ENCODE peak calls at places on chromosome 17, in ten cellular contexts. L, G, V, S, P, A, X, B, F and M are unnamed samples.

GRCh38 chr17:20997711-20998570 is 44.9 kb downstream of the USP22 start:
- DNase-seq in L (peak), G (no peak), V (no peak), S (no peak), P (no peak), A (no peak), X (no peak), B (no peak), F (no peak), M (no peak)

GRCh38 chr17:30312218-30312617 is 20.5 kb upstream of the BLMH start:
- DNase-seq in L (no peak), G (no peak), V (no peak), S (no peak), P (no peak), A (no peak), X (no peak), B (no peak), F (no peak), M (no peak)

GRCh38 chr17:51004249-51004648 is 116.4 kb downstream of the SPAG9 start:
- DNase-seq in L (no peak), G (no peak), V (no peak), S (no peak), P (no peak), A (no peak), X (no peak), B (no peak), F (no peak), M (no peak)

GRCh38 chr17:63035695-63036094 is 69.7 kb downstream of the TANC2 start:
- DNase-seq in L (no peak), G (no peak), V (no peak), S (no peak), P (no peak), A (no peak), X (no peak), B (no peak), F (no peak), M (no peak)

GRCh38 chr17:8799001-8799850 is at the start of gene MFSD6L:
- DNase-seq in L (no peak), G (no peak), V (no peak), S (no peak), P (no peak), A (no peak), X (peak), B (no peak), F (no peak), M (no peak)

GRCh38 chr17:17712268-17712924 is 31.1 kb downstream of the RAI1 start:
- DNase-seq in L (no peak), G (no peak), V (no peak), S (no peak), P (peak), A (no peak), X (no peak), B (no peak), F (peak), M (no peak)

GRCh38 chr17:71338396-71338795 is 782.4 kb upstream of the SOX9 start:
- DNase-seq in L (no peak), G (no peak), V (no peak), S (peak), P (no peak), A (no peak), X (no peak), B (no peak), F (no peak), M (no peak)

GRCh38 chr17:42844271-42844670 is at the start of gene AOC2:
- DNase-seq in L (no peak), G (no peak), V (no peak), S (no peak), P (no peak), A (no peak), X (no peak), B (no peak), F (no peak), M (no peak)

GRCh38 chr17:76026714-76027158 is 370 bp downstream of the EVPL start:
- DNase-seq in L (no peak), G (no peak), V (no peak), S (no peak), P (no peak), A (no peak), X (no peak), B (no peak), F (no peak), M (no peak)

GRCh38 chr17:8123695-8124349 is at the start of gene HES7:
- DNase-seq in L (no peak), G (no peak), V (no peak), S (no peak), P (no peak), A (no peak), X (no peak), B (no peak), F (peak), M (no peak)

GRCh38 chr17:39244600-39245570 is 19.1 kb upstream of the STAC2 start:
- DNase-seq in L (peak), G (peak), V (peak), S (peak), P (peak), A (peak), X (peak), B (peak), F (peak), M (peak)

GRCh38 chr17:64083093-64083492 is 46.9 kb downstream of the ERN1 start:
- DNase-seq in L (no peak), G (no peak), V (no peak), S (no peak), P (no peak), A (no peak), X (no peak), B (no peak), F (no peak), M (no peak)

GRCh38 chr17:68346448-68346847 is 55.2 kb downstream of the ARSG start:
- DNase-seq in L (peak), G (no peak), V (no peak), S (peak), P (no peak), A (peak), X (peak), B (peak), F (peak), M (no peak)

GRCh38 chr17:58755577-58756245 is at the start of gene PPM1E:
- DNase-seq in L (peak), G (no peak), V (peak), S (no peak), P (peak), A (no peak), X (peak), B (peak), F (peak), M (peak)

GRCh38 chr17:80292557-80292956 is 31.9 kb downstream of the RNF213 start:
- DNase-seq in L (peak), G (no peak), V (no peak), S (no peak), P (peak), A (no peak), X (no peak), B (no peak), F (no peak), M (peak)

GRCh38 chr17:70447588-70447987 is 278.3 kb downstream of the KCNJ2 start:
- DNase-seq in L (no peak), G (no peak), V (no peak), S (no peak), P (no peak), A (no peak), X (no peak), B (no peak), F (no peak), M (no peak)

GRCh38 chr17:1323336-1323735 is 43.9 kb downstream of the TRARG1 start:
- DNase-seq in L (no peak), G (no peak), V (peak), S (peak), P (no peak), A (no peak), X (no peak), B (no peak), F (no peak), M (peak)

GRCh38 chr17:71922439-71922838 is 198.4 kb upstream of the SOX9 start:
- DNase-seq in L (no peak), G (no peak), V (no peak), S (peak), P (peak), A (no peak), X (no peak), B (no peak), F (no peak), M (no peak)